ENCODE peak calls at places on chromosomes 5 and 9, in seven cellular contexts. K, D, E, B, A, J and R are unnamed samples.

GRCh38 chr5:113110117-113110516 is 133.5 kb downstream of the DCP2 start:
- DNase-seq in B (no peak), J (no peak), A (no peak), D (no peak), E (no peak), K (no peak), R (no peak)

GRCh38 chr5:51387854-51388320 is 4.6 kb downstream of the ISL1 start:
- DNase-seq in K (no peak), B (no peak), D (no peak), J (no peak), A (no peak), E (no peak), R (no peak)

GRCh38 chr5:91288517-91288916 is 94.6 kb downstream of the ARRDC3 start:
- DNase-seq in E (no peak), A (no peak), B (no peak), J (no peak), K (no peak), D (no peak), R (no peak)

GRCh38 chr5:55742778-55743177 is 4.9 kb downstream of the DDX4 start:
- DNase-seq in J (no peak), D (no peak), B (no peak), A (no peak), K (no peak), E (no peak), R (no peak)

GRCh38 chr9:20390400-20390799 is 231.9 kb downstream of the MLLT3 start:
- DNase-seq in B (no peak), K (no peak), J (no peak), E (no peak), D (no peak), A (no peak), R (no peak)

GRCh38 chr5:58085800-58086199 is 374.1 kb downstream of the PLK2 start:
- DNase-seq in D (no peak), K (no peak), B (no peak), E (peak), J (no peak), A (no peak), R (no peak)

GRCh38 chr5:115296130-115296997 is at the start of gene CCDC112:
- DNase-seq in K (peak), A (peak), D (peak), E (peak), J (peak), B (peak), R (peak)

GRCh38 chr9:133533878-133534277 is 626 bp upstream of the ADAMTSL2 start:
- DNase-seq in J (no peak), D (no peak), B (no peak), E (no peak), A (no peak), K (no peak), R (no peak)

GRCh38 chr5:131957721-131958483 is 12.4 kb upstream of the MEIKIN start:
- DNase-seq in E (no peak), D (peak), K (no peak), J (no peak), A (no peak), B (no peak), R (no peak)

GRCh38 chr9:37198034-37198718 is 77.8 kb downstream of the ZCCHC7 start:
- DNase-seq in A (no peak), D (no peak), J (no peak), E (no peak), B (no peak), K (no peak), R (no peak)

GRCh38 chr5:59293700-59294099 is 599.8 kb downstream of the PDE4D start:
- DNase-seq in J (no peak), B (no peak), E (no peak), D (no peak), A (no peak), K (no peak), R (no peak)

GRCh38 chr9:70979971-70980370 is 141.4 kb downstream of the TRPM3 start:
- DNase-seq in K (no peak), D (no peak), B (no peak), A (no peak), E (no peak), J (no peak), R (no peak)

GRCh38 chr9:129679537-129679936 is 14.1 kb downstream of the PRRX2 start:
- DNase-seq in A (no peak), J (no peak), K (no peak), E (no peak), D (no peak), B (no peak), R (no peak)

GRCh38 chr5:113757508-113757907 is 244.0 kb downstream of the YTHDC2 start:
- DNase-seq in B (no peak), A (no peak), J (no peak), D (no peak), E (no peak), K (no peak), R (no peak)

GRCh38 chr5:173825215-173825865 is 62.8 kb upstream of the CPEB4 start:
- DNase-seq in K (peak), D (no peak), A (no peak), B (no peak), E (no peak), J (no peak), R (no peak)

GRCh38 chr9:108468364-108468763 is 387.4 kb downstream of the ACTL7B start:
- DNase-seq in E (peak), A (peak), K (peak), B (peak), D (peak), J (peak), R (no peak)

GRCh38 chr5:169632946-169633345 is 4.1 kb upstream of the DOCK2 start:
- DNase-seq in A (no peak), K (no peak), E (no peak), D (no peak), J (no peak), B (no peak), R (no peak)

GRCh38 chr9:87853843-87854242 is 28.8 kb upstream of the SPATA31E1 start:
- DNase-seq in A (no peak), J (no peak), E (no peak), D (no peak), K (no peak), B (no peak), R (no peak)

GRCh38 chr9:124098141-124098905 is 86.8 kb downstream of the LHX2 start:
- DNase-seq in D (no peak), E (no peak), B (no peak), K (no peak), J (no peak), A (no peak), R (no peak)

GRCh38 chr9:104993291-104993963 is 65.5 kb upstream of the ABCA1 start:
- DNase-seq in K (peak), A (peak), B (peak), D (peak), E (peak), J (peak), R (no peak)

GRCh38 chr5:177300236-177300880 is 3.2 kb downstream of the RAB24 start:
- DNase-seq in D (peak), J (peak), A (peak), E (no peak), B (peak), K (peak), R (peak)

GRCh38 chr9:91495450-91495849 is 71.8 kb upstream of the NFIL3 start:
- DNase-seq in A (no peak), D (no peak), E (no peak), K (peak), B (no peak), J (no peak), R (no peak)

GRCh38 chr9:113461285-113461684 is 2.2 kb upstream of the RGS3 start:
- DNase-seq in E (no peak), J (no peak), B (no peak), K (no peak), A (no peak), D (no peak), R (no peak)

GRCh38 chr5:55626805-55627204 is 85.3 kb downstream of the SLC38A9 start:
- DNase-seq in K (no peak), D (no peak), A (no peak), J (no peak), B (no peak), E (no peak), R (no peak)

GRCh38 chr5:39713224-39713911 is 288.6 kb upstream of the DAB2 start:
- DNase-seq in J (no peak), E (no peak), B (no peak), K (no peak), D (no peak), A (no peak), R (no peak)

GRCh38 chr5:119357309-119357708 is 1.5 kb downstream of the TNFAIP8 start:
- DNase-seq in D (no peak), K (no peak), A (no peak), E (no peak), B (no peak), J (no peak), R (no peak)

GRCh38 chr5:134975078-134975715 is 7.5 kb downstream of the CATSPER3 start:
- DNase-seq in J (no peak), A (no peak), K (no peak), B (no peak), E (no peak), D (no peak), R (no peak)

GRCh38 chr5:181043285-181044092 is 3.4 kb downstream of the BTNL9 start:
- DNase-seq in A (no peak), D (no peak), E (no peak), B (no peak), J (peak), K (no peak), R (no peak)

GRCh38 chr9:120393386-120394057 is 186.4 kb downstream of the CDK5RAP2 start:
- DNase-seq in B (no peak), D (no peak), A (no peak), E (no peak), K (peak), J (no peak), R (no peak)
- TF ChIP-seq CTCF in B (no peak), D (no peak), A (no peak), E (no peak), K (peak), J (no peak), R (no peak)

DNA sequence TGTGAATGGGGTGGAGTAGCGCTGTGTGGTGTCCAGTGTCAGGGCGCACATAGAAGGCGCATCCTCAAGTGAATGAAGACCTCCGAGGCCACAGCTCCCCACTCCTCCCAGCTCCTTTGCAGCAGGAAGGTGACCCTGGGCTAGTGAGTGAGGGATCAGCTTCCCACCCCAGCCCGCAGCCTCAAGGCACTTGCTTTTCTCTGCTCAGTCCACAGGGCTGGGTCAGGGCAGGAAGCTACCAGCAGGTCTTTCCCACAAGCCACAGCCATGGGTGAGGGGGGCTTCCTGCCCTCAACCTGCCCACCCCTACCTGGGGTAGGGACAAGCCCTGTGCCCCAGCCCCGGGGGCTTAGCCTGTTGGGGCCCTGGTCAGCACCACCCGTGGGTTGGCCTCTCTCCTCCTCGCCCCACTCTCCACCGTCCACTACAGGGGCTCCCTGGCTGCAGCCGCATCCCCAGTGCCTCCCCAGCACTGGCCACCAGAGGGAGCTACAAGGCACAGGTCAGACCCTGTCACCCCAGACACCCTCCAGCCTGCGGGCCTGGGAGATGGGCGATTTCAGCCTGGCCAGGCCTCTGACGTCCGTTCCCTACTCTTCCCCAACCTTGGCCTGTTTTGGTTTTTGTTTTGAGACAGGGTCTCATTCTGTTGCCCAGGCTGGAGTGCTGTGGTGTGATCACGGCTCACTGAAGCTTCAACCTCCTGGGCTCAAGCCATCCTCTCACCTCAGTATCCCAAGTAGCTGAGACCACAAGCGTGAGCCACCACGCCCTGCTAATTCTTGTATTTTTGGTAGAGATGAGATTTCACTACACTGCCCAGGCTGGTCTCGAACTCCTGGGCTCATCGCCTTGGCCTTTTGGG is 1.3 kb upstream of the ABCA2 start:
- DNase-seq in B (peak), A (peak), J (peak), K (peak), D (peak), E (peak), R (peak)
- TF ChIP-seq CTCF in B (peak), A (peak), J (peak), K (peak), D (peak), E (peak), R (peak)

DNA sequence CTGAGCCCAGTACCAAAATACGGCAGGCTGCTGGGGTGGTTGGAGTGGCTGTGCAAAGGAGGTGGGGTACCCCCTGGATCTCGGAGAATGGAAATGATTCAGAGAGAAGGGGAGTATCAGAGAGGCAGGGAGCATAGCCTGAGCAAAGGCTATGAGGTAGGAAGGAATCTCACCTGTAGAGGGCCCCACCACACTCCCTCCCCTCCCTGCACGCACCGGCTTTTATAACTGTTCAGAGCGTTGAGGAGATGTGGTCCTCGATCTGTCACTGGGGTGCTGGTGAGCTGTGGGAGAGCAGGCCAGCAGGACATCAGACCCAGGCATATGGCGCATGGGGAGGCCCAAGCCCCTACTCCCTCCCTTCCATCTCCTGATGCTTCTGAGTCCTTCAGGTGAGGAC is 13.2 kb downstream of the PHF19 start:
- DNase-seq in D (no peak), B (no peak), E (no peak), A (no peak), K (no peak), J (no peak), R (no peak)
- TF ChIP-seq CTCF in D (no peak), B (no peak), E (no peak), A (no peak), K (peak), J (no peak), R (no peak)

GRCh38 chr9:26833792-26834191 is 58.8 kb downstream of the CAAP1 start:
- DNase-seq in D (no peak), E (no peak), A (no peak), J (no peak), B (no peak), K (peak), R (no peak)
- TF ChIP-seq CTCF in D (no peak), E (no peak), A (no peak), J (no peak), B (no peak), K (no peak), R (no peak)

GRCh38 chr5:4921929-4922328 is 218.2 kb upstream of the ADAMTS16 start:
- DNase-seq in A (no peak), D (no peak), K (no peak), E (no peak), B (no peak), J (no peak), R (no peak)

GRCh38 chr5:4928409-4928808 is 211.7 kb upstream of the ADAMTS16 start:
- DNase-seq in K (no peak), D (no peak), B (no peak), J (no peak), E (no peak), A (no peak), R (no peak)

DNA sequence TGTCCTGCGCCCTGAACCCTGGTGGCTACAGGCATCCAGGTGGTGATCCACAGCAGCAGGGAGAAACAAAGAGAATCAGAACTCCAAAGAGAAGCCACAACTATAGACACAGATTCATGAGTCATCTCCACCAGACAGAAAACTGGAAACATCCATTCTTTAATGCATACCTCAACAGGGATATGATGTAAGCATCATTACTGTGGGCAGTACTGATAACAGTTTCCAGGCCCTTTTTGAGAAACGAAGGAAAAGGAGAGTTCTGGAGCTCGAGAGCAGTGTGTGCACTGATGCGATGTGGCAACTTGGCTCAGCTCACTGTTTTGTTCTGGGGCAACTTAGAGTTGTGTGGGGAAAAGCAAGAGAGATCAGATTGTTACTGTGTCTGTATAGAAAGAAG is 215.5 kb upstream of the ADAMTS16 start:
- DNase-seq in D (no peak), E (no peak), A (no peak), J (no peak), K (peak), B (no peak), R (no peak)
- TF ChIP-seq CTCF in D (no peak), E (no peak), A (no peak), J (no peak), K (no peak), B (no peak), R (no peak)

GRCh38 chr5:22900801-22901310 is 47.7 kb upstream of the CDH12 start:
- DNase-seq in K (no peak), J (no peak), A (no peak), B (no peak), E (no peak), D (no peak), R (no peak)

GRCh38 chr5:22901885-22902284 is 48.7 kb upstream of the CDH12 start:
- DNase-seq in J (no peak), K (no peak), E (no peak), D (no peak), B (no peak), A (no peak), R (no peak)

GRCh38 chr5:22896155-22896554 is 43.0 kb upstream of the CDH12 start:
- DNase-seq in B (no peak), A (no peak), J (no peak), E (no peak), D (no peak), K (no peak), R (no peak)

GRCh38 chr5:22899341-22899740 is 46.2 kb upstream of the CDH12 start:
- DNase-seq in D (no peak), A (no peak), K (no peak), J (no peak), B (no peak), E (no peak), R (no peak)
- TF ChIP-seq CTCF in D (no peak), A (no peak), K (no peak), J (no peak), B (no peak), E (no peak), R (no peak)

DNA sequence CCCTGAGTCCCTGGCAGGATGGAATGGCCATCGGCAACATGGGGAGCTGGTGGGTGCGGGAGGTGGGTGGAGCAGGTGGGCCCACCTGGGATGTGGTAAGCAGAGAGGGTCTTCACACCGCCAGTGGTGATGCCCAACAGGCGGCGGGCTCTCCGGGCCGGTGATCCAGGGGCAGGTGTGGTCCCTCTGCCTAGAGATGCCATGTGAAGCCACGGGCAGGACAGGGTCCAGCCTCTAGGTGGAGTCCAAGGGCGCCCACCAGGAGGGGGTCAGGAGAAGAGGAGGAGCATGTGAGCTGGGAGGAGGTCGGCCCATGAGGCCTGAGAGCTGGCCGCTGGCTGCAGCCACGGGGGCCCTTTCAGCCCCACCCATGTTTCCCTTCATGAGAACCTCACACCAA is 221.1 kb downstream of the FANCC start:
- DNase-seq in B (no peak), D (no peak), K (no peak), A (no peak), E (no peak), J (no peak), R (no peak)
- TF ChIP-seq CTCF in B (no peak), D (no peak), K (peak), A (no peak), E (no peak), J (no peak), R (no peak)